ENCODE peak calls at places on chromosome 12, in eight cellular contexts. S is activated CD4-positive, alpha-beta T cell treated with anti-CD3 and anti-CD28 coated beads for 1 hour; Q is activated T-cell treated with anti-CD3 and anti-CD28 coated beads for 4 hours; F is PC-3; V is NCI-H2029; R is T-helper 9 cell; P is smooth muscle cell of the brain vasculature; L is iPS DF 19.7. M is an unnamed sample.
A peak's percentile ranks its signal among the peaks of the same experiment; 100 is the strongest.

GRCh38 chr12:96294831-96295230 is 100.7 kb downstream of the ELK3 start:
- DNase-seq in S (no peak), Q (no peak), F (peak; percentile 7), V (no peak), R (no peak), P (no peak), L (no peak), M (no peak)

GRCh38 chr12:108667349-108667748 is 33.7 kb upstream of the SELPLG start:
- DNase-seq in S (no peak), Q (no peak), F (no peak), V (no peak), R (no peak), P (no peak), L (no peak), M (no peak)

GRCh38 chr12:101485015-101485414 is 9.9 kb downstream of the SPIC start:
- DNase-seq in S (no peak), Q (no peak), F (no peak), V (no peak), R (no peak), P (no peak), L (no peak), M (no peak)

GRCh38 chr12:57237952-57238853 is 8.7 kb downstream of the SHMT2 start:
- DNase-seq in S (no peak), Q (no peak), F (no peak), V (peak; percentile 23), R (peak; percentile 29), P (no peak), L (no peak), M (peak; percentile 73)

GRCh38 chr12:50232206-50232605 is 51.1 kb downstream of the LIMA1 start:
- DNase-seq in S (no peak), Q (no peak), F (no peak), V (no peak), R (no peak), P (no peak), L (no peak), M (no peak)

GRCh38 chr12:12476836-12477531 is 85.7 kb downstream of the DUSP16 start:
- DNase-seq in S (no peak), Q (no peak), F (no peak), V (no peak), R (no peak), P (no peak), L (no peak), M (no peak)

GRCh38 chr12:48351022-48351708 is 446 bp upstream of the ZNF641 start:
- DNase-seq in S (no peak), Q (no peak), F (peak; percentile 69), V (peak; percentile 49), R (no peak), P (no peak), L (no peak), M (no peak)

GRCh38 chr12:124488520-124488919 is 78.9 kb downstream of the NCOR2 start:
- DNase-seq in S (no peak), Q (no peak), F (no peak), V (no peak), R (no peak), P (no peak), L (no peak), M (no peak)

GRCh38 chr12:94898388-94898787 is 105.1 kb downstream of the NDUFA12 start:
- DNase-seq in S (no peak), Q (no peak), F (peak; percentile 33), V (no peak), R (no peak), P (no peak), L (no peak), M (no peak)

GRCh38 chr12:71431991-71432390 is 7.6 kb upstream of the LGR5 start:
- DNase-seq in S (no peak), Q (no peak), F (peak; percentile 54), V (peak; percentile 28), R (no peak), P (no peak), L (no peak), M (no peak)

GRCh38 chr12:110367209-110367864 is 36.2 kb downstream of the ANAPC7 start:
- DNase-seq in S (no peak), Q (no peak), F (no peak), V (no peak), R (no peak), P (no peak), L (no peak), M (no peak)

GRCh38 chr12:57717131-57717530 is 21.4 kb downstream of the AGAP2 start:
- DNase-seq in S (no peak), Q (no peak), F (no peak), V (no peak), R (no peak), P (no peak), L (no peak), M (no peak)

GRCh38 chr12:110906088-110906487 is 14.3 kb downstream of the MYL2 start:
- DNase-seq in S (no peak), Q (no peak), F (peak; percentile 24), V (no peak), R (no peak), P (no peak), L (no peak), M (no peak)

GRCh38 chr12:86233126-86233525 is 23.1 kb downstream of the MGAT4C start:
- DNase-seq in S (no peak), Q (no peak), F (peak; percentile 22), V (peak; percentile 25), R (no peak), P (no peak), L (no peak), M (no peak)

GRCh38 chr12:91893476-91893875 is 252.2 kb downstream of the BTG1 start:
- DNase-seq in S (no peak), Q (no peak), F (peak; percentile 63), V (no peak), R (no peak), P (no peak), L (no peak), M (no peak)

GRCh38 chr12:52867636-52868035 is 18.8 kb upstream of the KRT78 start:
- DNase-seq in S (no peak), Q (peak; percentile 39), F (no peak), V (no peak), R (no peak), P (no peak), L (no peak), M (no peak)

GRCh38 chr12:3607039-3607719 is 116.2 kb downstream of the PRMT8 start:
- DNase-seq in S (no peak), Q (no peak), F (no peak), V (no peak), R (no peak), P (no peak), L (no peak), M (no peak)

GRCh38 chr12:19719650-19720049 is 280.4 kb downstream of the AEBP2 start:
- DNase-seq in S (no peak), Q (no peak), F (no peak), V (no peak), R (no peak), P (no peak), L (no peak), M (no peak)

GRCh38 chr12:118206107-118206412 is 70.1 kb downstream of the PEBP1 start:
- DNase-seq in S (no peak), Q (no peak), F (no peak), V (no peak), R (no peak), P (no peak), L (no peak), M (no peak)

GRCh38 chr12:110224379-110225304 is 56.4 kb upstream of the ATP2A2 start:
- DNase-seq in S (no peak), Q (no peak), F (peak; percentile 91), V (no peak), R (no peak), P (peak; percentile 36), L (no peak), M (peak; percentile 26)

M was measured in SK-N-SH.